ENCODE peak calls at places on chromosomes 16 and 17, in six cellular contexts. P is GM23338, S is astrocyte, V is breast epithelium, L is small intestine, G is heart left ventricle. N is an unnamed sample. For H3K36me3, the result is how much of the 10 kb centered on the place peaks cover.

GRCh38 chr16:31438414-31438813 is 4.2 kb downstream of the ZNF843 start:
- DNase-seq in P (no peak), S (no peak), V (no peak), L (no peak), G (no peak), N (no peak)

GRCh38 chr16:82801361-82801760 is 174.6 kb downstream of the CDH13 start:
- DNase-seq in P (no peak), S (peak), V (no peak), L (no peak), G (no peak), N (no peak)

GRCh38 chr16:56643080-56643778 is 4.8 kb downstream of the MT1A start:
- DNase-seq in P (peak), S (peak), V (peak), L (peak), G (peak), N (peak)

GRCh38 chr16:24518498-24518897 is 20.9 kb upstream of the RBBP6 start:
- DNase-seq in P (no peak), S (no peak), V (no peak), L (no peak), G (no peak), N (no peak)

GRCh38 chr17:42783062-42783777 is 2.8 kb downstream of the WNK4 start:
- DNase-seq in P (no peak), S (peak), V (no peak), L (no peak), G (no peak), N (peak)

GRCh38 chr17:50944054-50944901 is 78.1 kb upstream of the TOB1 start:
- DNase-seq in P (peak), S (no peak), V (peak), L (peak), G (peak), N (peak)

GRCh38 chr17:67528751-67529436 is 151.8 kb downstream of the PITPNC1 start:
- DNase-seq in P (peak), S (peak), V (no peak), L (peak), G (peak), N (peak)

GRCh38 chr16:66459878-66460277 is 32.8 kb downstream of the BEAN1 start:
- DNase-seq in P (peak), S (peak), V (no peak), L (no peak), G (no peak), N (no peak)

GRCh38 chr16:70442344-70442743 is 3.4 kb upstream of the ST3GAL2 start:
- DNase-seq in P (no peak), S (no peak), V (no peak), L (no peak), G (no peak), N (no peak)

GRCh38 chr17:78900816-78901215 is 2.2 kb downstream of the CEP295NL start:
- DNase-seq in P (no peak), S (no peak), V (no peak), L (no peak), G (no peak), N (no peak)

GRCh38 chr17:40316571-40317344 is 7.8 kb downstream of the RARA start:
- DNase-seq in P (peak), S (peak), V (peak), L (peak), G (peak), N (peak)

GRCh38 chr17:73754886-73755285 is 110.6 kb upstream of the SDK2 start:
- DNase-seq in P (no peak), S (no peak), V (no peak), L (no peak), G (no peak), N (no peak)

GRCh38 chr17:47905221-47905733 is 9.2 kb downstream of the SP2 start:
- DNase-seq in P (no peak), S (peak), V (peak), L (no peak), G (peak), N (no peak)

GRCh38 chr17:68020451-68020779 is 15.1 kb upstream of the KPNA2 start:
- DNase-seq in P (no peak), S (no peak), V (no peak), L (peak), G (no peak), N (no peak)

GRCh38 chr17:10743316-10744009 is 13.6 kb upstream of the TMEM220 start:
- DNase-seq in P (no peak), S (peak), V (no peak), L (no peak), G (no peak), N (no peak)

GRCh38 chr17:55769625-55770000 is 18.8 kb downstream of the PCTP start:
- DNase-seq in P (no peak), S (peak), V (no peak), L (no peak), G (no peak), N (no peak)

GRCh38 chr16:35171106-35171505 is 1711.7 kb downstream of the TP53TG3F start:
- DNase-seq in P (no peak), S (no peak), V (no peak), L (no peak), G (no peak), N (no peak)

GRCh38 chr16:75333770-75334169 is 82.3 kb upstream of the BCAR1 start:
- DNase-seq in P (no peak), S (peak), V (no peak), L (no peak), G (no peak), N (no peak)

GRCh38 chr16:10362077-10362863 is 23.6 kb upstream of the ATF7IP2 start:
- DNase-seq in P (no peak), S (peak), V (no peak), L (peak), G (no peak), N (no peak)

GRCh38 chr17:80773243-80773991 is 218.2 kb upstream of the CHMP6 start:
- DNase-seq in P (peak), S (no peak), V (no peak), L (no peak), G (no peak), N (no peak)

GRCh38 chr17:45257115-45257514 is 4.8 kb downstream of the SPATA32 start:
- DNase-seq in P (no peak), S (no peak), V (no peak), L (no peak), G (no peak), N (no peak)

GRCh38 chr17:51946311-51946710 is 212.2 kb downstream of the CA10 start:
- DNase-seq in P (no peak), S (no peak), V (no peak), L (no peak), G (no peak), N (no peak)

GRCh38 chr16:86625821-86626220 is 47.5 kb downstream of the FOXL1 start:
- DNase-seq in P (no peak), S (no peak), V (peak), L (no peak), G (no peak), N (no peak)

GRCh38 chr17:2025622-2026309 is 632 bp upstream of the RTN4RL1 start:
- DNase-seq in P (peak), S (no peak), V (peak), L (peak), G (peak), N (peak)

GRCh38 chr17:56976941-56977570 is 875 bp upstream of the SCPEP1 start:
- DNase-seq in P (no peak), S (no peak), V (no peak), L (no peak), G (no peak), N (no peak)

GRCh38 chr16:24853830-24854229 is 8.1 kb downstream of the SLC5A11 start:
- DNase-seq in P (peak), S (peak), V (no peak), L (no peak), G (peak), N (no peak)

GRCh38 chr17:1629647-1630310 is 1.1 kb upstream of the SLC43A2 start:
- DNase-seq in P (peak), S (no peak), V (peak), L (peak), G (peak), N (peak)

GRCh38 chr16:54194008-54194731 is 92.4 kb downstream of the IRX3 start:
- DNase-seq in P (peak), S (peak), V (peak), L (no peak), G (peak), N (peak)

GRCh38 chr16:84511180-84511800 is 6.8 kb upstream of the MEAK7 start:
- DNase-seq in P (peak), S (peak), V (peak), L (peak), G (peak), N (peak)

GRCh38 chr17:3594056-3594810 is 15.0 kb downstream of the TRPV1 start:
- DNase-seq in P (no peak), S (peak), V (no peak), L (no peak), G (peak), N (no peak)

GRCh38 chr16:15038689-15039088 is 17.2 kb downstream of the NTAN1 start:
- DNase-seq in P (no peak), S (no peak), V (no peak), L (no peak), G (no peak), N (no peak)

GRCh38 chr16:29814592-29814991 is 1.4 kb upstream of the PAGR1 start:
- DNase-seq in P (peak), S (no peak), V (no peak), L (no peak), G (no peak), N (no peak)

GRCh38 chr16:29813644-29814562 is 1.9 kb downstream of the PRRT2 start:
- DNase-seq in P (no peak), S (no peak), V (no peak), L (no peak), G (no peak), N (no peak)

GRCh38 chr16:29816694-29817441 is 916 bp downstream of the PAGR1 start:
- DNase-seq in P (peak), S (no peak), V (no peak), L (peak), G (peak), N (peak)

GRCh38 chr16:29815793-29816693 is at the start of gene PAGR1:
- DNase-seq in P (peak), S (peak), V (peak), L (peak), G (peak), N (peak)

DNA sequence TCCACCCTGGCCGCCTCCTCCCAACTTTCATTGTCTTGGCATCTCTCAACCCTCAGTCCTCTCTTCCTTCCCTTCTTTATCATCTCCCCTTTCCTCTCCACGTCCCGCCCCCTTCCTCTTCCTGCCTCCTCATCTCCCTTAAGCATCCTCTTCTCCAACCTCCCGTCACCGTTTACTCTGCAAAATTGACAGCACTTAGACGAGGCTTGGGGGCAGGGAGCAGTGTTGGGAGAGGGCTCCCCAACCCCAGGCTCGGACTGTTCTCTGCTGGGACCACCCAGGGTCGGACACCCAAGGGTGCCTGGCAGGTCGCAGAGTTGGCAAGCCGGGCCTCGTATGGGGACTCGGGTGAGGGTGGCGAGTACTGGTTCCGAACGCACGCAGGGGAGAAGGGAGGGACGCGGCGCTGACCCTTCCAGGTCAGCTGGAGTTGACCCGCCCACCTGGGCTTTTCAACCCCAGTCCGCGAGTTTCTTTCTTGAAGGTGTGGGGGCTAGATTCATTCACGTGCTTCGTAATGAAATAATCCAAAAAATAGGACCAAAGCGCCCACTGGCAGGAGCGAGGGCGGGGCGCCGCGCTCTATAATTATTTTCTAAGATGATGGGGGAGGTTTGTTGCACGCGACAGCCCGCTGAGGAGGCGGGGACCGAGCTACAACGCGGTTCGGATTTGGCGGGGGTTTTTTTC is 775 bp upstream of the PAGR1 start:
- DNase-seq in P (peak), S (no peak), V (no peak), L (no peak), G (no peak), N (no peak)
- H3K27ac ChIP-seq in P (peak), S (no peak), V (peak), L (peak), G (peak), N (peak)

GRCh38 chr17:81918762-81919545 is 978 bp upstream of the SIRT7 start:
- DNase-seq in P (no peak), S (no peak), V (no peak), L (peak), G (no peak), N (peak)
- H3K36me3 ChIP-seq in P (under half), S (under half), V (under half), L (under half), G (half or more), N (under half)

DNA sequence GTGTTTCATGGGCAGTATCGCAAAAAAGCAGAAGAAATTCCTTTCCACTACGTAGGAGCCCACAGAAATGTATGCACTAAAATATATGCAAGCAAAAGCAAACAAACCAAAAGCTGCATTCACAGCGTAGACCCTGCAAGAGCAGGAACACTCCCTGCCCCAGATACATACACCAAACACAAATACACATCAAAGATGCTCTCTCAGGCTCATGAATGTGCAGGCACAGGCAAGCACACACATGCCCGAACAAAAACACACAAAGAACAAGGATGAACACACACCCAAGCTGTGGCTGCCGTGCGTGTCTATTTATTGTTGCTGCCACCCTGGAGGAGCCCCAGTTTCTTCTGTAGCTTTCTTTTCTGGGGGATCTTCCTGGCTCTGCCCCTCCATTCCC is 1.7 kb downstream of the NUPR1 start:
- DNase-seq in P (no peak), S (no peak), V (no peak), L (no peak), G (no peak), N (no peak)
- H3K27ac ChIP-seq in P (no peak), S (no peak), V (peak), L (no peak), G (no peak), N (no peak)

DNA sequence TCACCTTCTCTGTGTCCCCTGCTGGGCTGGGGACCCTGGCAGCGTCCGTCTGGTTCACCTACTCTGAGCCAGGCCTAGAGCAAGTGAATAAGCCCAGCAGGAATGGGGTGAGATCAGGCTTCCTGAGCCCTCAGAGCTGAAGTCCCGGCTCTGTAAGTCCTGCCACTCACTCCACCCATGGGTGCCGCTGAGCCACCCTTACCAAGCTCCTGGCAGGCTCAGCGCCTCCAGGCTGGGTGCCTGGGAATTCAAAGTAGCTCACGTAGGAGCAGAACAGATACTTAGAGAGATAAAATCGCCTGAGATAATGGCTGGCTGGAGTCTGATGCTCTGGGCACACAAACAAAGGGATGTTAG is 9.8 kb upstream of the LASP1NB start:
- DNase-seq in P (no peak), S (no peak), V (no peak), L (no peak), G (no peak), N (no peak)
- H3K36me3 ChIP-seq in P (under half), S (under half), V (under half), L (under half), G (half or more), N (under half)

DNA sequence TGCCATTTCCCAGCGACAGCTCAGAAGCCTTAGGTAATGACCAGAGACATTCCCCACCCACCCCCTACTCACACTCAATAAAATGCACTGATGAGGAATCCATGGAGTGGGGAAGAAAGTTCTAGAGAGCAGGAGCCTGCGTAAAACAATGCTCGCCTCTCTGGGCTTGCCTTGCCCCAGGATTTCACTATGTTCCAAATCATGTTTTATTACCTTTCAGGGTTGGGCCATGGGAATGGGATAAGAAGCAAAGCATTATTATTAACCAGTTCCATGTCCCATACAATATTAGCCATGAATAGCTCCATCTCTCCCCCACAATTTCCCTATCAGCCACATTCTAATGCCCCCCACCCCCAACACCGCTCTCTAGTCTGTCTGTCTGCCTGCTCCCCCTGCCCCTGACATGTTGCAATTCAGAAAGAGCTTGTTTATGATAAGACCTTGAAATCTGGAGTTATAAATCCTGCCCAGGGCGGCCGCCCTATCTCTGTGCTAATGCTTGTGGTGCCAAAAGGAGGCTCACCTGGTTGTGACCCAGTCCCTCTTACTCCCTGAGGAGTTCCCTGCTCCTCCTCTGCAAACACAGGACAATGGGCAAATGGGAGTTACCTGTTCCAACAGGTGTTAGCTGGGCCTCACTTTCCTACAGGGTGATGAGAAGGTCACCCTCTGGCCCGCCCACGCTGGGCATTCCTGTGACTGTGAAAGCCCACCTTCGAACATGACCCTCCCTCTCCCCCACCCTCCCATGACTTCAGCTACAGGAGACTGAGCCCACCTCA is 28.0 kb upstream of the DDX52 start:
- DNase-seq in P (no peak), S (no peak), V (no peak), L (peak), G (no peak), N (no peak)
- H3K27ac ChIP-seq in P (no peak), S (peak), V (no peak), L (peak), G (no peak), N (peak)

GRCh38 chr16:3490911-3491629 is 4.2 kb downstream of the C16orf90 start:
- DNase-seq in P (peak), S (no peak), V (no peak), L (peak), G (peak), N (no peak)
- H3K36me3 ChIP-seq in P (under half), S (under half), V (under half), L (under half), G (under half), N (under half)

GRCh38 chr17:61206922-61207321 is 192.7 kb upstream of the TBX2 start:
- DNase-seq in P (no peak), S (no peak), V (no peak), L (no peak), G (no peak), N (no peak)

GRCh38 chr17:61203765-61204164 is 195.9 kb upstream of the TBX2 start:
- DNase-seq in P (no peak), S (no peak), V (no peak), L (no peak), G (no peak), N (no peak)

GRCh38 chr17:61205931-61206330 is 193.7 kb upstream of the TBX2 start:
- DNase-seq in P (no peak), S (peak), V (no peak), L (no peak), G (no peak), N (no peak)

GRCh38 chr17:61204456-61204855 is 195.2 kb upstream of the TBX2 start:
- DNase-seq in P (no peak), S (no peak), V (no peak), L (no peak), G (no peak), N (no peak)

DNA sequence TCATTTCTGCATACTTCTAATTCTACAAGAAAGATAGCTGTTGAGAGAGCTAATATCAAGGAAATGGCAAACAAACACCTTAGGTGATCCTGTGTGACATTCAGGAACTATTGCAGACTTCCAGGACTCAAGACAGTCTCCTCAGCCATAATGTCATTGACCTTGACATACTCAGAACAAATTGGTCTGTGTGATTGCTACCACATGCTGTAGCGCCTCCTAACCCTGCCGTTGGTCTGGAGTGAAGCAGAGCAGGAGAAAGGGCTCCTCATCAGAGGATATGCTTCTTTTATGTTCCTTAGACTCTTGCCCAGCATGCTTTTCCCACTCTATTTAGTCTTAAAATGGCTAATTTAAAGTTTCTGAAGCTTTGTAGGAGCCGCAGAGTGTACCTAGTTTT is 194.2 kb upstream of the TBX2 start:
- DNase-seq in P (no peak), S (no peak), V (no peak), L (no peak), G (no peak), N (no peak)
- H3K27ac ChIP-seq in P (no peak), S (no peak), V (no peak), L (no peak), G (peak), N (no peak)

GRCh38 chr16:50086176-50086575 is 20.4 kb downstream of the HEATR3 start:
- DNase-seq in P (no peak), S (no peak), V (no peak), L (no peak), G (no peak), N (no peak)
- H3K36me3 ChIP-seq in P (under half), S (under half), V (under half), L (under half), G (half or more), N (under half)

DNA sequence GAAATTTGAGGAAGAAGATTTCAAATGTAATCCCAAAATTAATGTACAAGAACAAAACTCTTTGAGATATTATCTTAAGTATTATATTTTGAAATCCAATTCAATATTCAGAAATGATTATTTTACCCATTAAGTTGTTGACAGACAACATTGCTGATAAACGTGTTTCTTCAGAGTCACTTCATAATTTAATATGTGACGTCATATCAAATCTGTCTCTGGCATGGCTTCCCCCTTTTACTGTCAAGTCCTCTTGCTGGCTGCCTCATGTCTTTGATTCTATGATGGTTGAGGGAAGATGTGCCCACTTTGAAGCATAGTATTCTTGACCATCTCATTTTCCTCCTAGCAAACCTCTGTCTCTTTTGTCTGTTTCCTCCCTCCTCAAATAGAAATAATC is 1257.1 kb upstream of the GOT2 start:
- DNase-seq in P (no peak), S (no peak), V (no peak), L (no peak), G (no peak), N (no peak)
- H3K27ac ChIP-seq in P (no peak), S (no peak), V (no peak), L (no peak), G (no peak), N (no peak)

GRCh38 chr16:46894011-46894672 is 10.0 kb downstream of the GPT2 start:
- DNase-seq in P (no peak), S (no peak), V (no peak), L (no peak), G (peak), N (no peak)
- H3K36me3 ChIP-seq in P (under half), S (under half), V (under half), L (under half), G (under half), N (under half)

N was measured in PC-9.